ENCODE peak calls at places on chromosomes 13 and 19, in five cellular contexts. W is endothelial cell of umbilical vein, N is sigmoid colon, Q is suprapubic skin, I is neural progenitor cell. D is an unnamed sample. For H3K27me3, the result is how much of the 10 kb centered on the place peaks cover.

GRCh38 chr19:32859591-32859990 is 10.0 kb downstream of the SLC7A9 start:
- DNase-seq in W (no peak), N (no peak), Q (peak), I (no peak), D (no peak)

GRCh38 chr19:12796146-12797071 is 5.1 kb downstream of the JUNB start:
- DNase-seq in W (peak), N (peak), Q (no peak), I (peak), D (no peak)

GRCh38 chr13:29994911-29995601 is 144.6 kb upstream of the UBL3 start:
- DNase-seq in W (no peak), N (no peak), Q (no peak), I (no peak), D (no peak)

GRCh38 chr19:35896643-35897040 is 3.7 kb downstream of the NFKBID start:
- DNase-seq in W (no peak), N (no peak), Q (no peak), I (no peak), D (no peak)

GRCh38 chr19:10565028-10565566 is 713 bp downstream of the KRI1 start:
- DNase-seq in W (peak), N (peak), Q (no peak), I (peak), D (no peak)

GRCh38 chr13:61466280-61466679 is 50.6 kb upstream of the PCDH20 start:
- DNase-seq in W (no peak), N (no peak), Q (no peak), I (peak), D (no peak)

GRCh38 chr19:44718441-44719261 is 19.7 kb downstream of the CEACAM16 start:
- DNase-seq in W (peak), N (peak), Q (no peak), I (peak), D (no peak)

GRCh38 chr19:17719730-17720486 is 628 bp downstream of the MAP1S start:
- DNase-seq in W (no peak), N (no peak), Q (no peak), I (peak), D (no peak)

GRCh38 chr13:84399320-84400085 is 517.2 kb upstream of the SLITRK1 start:
- DNase-seq in W (no peak), N (no peak), Q (no peak), I (peak), D (no peak)

GRCh38 chr19:8831373-8831772 is 731 bp downstream of the ZNF558 start:
- DNase-seq in W (no peak), N (no peak), Q (no peak), I (peak), D (no peak)

GRCh38 chr13:48975101-48975925 is at the start of gene FNDC3A:
- DNase-seq in W (peak), N (peak), Q (peak), I (peak), D (no peak)

GRCh38 chr19:6481541-6482342 is at the start of gene DENND1C:
- DNase-seq in W (peak), N (no peak), Q (no peak), I (peak), D (peak)

GRCh38 chr19:15402411-15403150 is 16.2 kb downstream of the AKAP8L start:
- DNase-seq in W (no peak), N (peak), Q (no peak), I (no peak), D (no peak)

GRCh38 chr13:63425131-63425530 is 2009.5 kb upstream of the PCDH20 start:
- DNase-seq in W (no peak), N (no peak), Q (no peak), I (no peak), D (no peak)

GRCh38 chr13:55567721-55568625 is 1572.7 kb upstream of the PRR20A start:
- DNase-seq in W (no peak), N (no peak), Q (no peak), I (no peak), D (no peak)

GRCh38 chr13:59391696-59392095 is 772.0 kb downstream of the DIAPH3 start:
- DNase-seq in W (peak), N (no peak), Q (no peak), I (peak), D (no peak)

GRCh38 chr13:113598081-113598410 is 13.5 kb downstream of the TFDP1 start:
- DNase-seq in W (no peak), N (peak), Q (peak), I (no peak), D (no peak)

GRCh38 chr13:112256716-112257497 is 119.2 kb upstream of the SPACA7 start:
- DNase-seq in W (no peak), N (no peak), Q (no peak), I (no peak), D (no peak)

GRCh38 chr19:15423130-15423529 is 4.3 kb upstream of the AKAP8L start:
- DNase-seq in W (no peak), N (no peak), Q (no peak), I (no peak), D (no peak)

GRCh38 chr13:91406619-91407018 is 8.2 kb downstream of the GPC5 start:
- DNase-seq in W (peak), N (no peak), Q (no peak), I (peak), D (no peak)

GRCh38 chr13:101838305-101838835 is 385.9 kb downstream of the ITGBL1 start:
- DNase-seq in W (no peak), N (no peak), Q (no peak), I (no peak), D (no peak)

GRCh38 chr19:18117692-18118378 is 20.3 kb downstream of the MAST3 start:
- DNase-seq in W (peak), N (peak), Q (peak), I (peak), D (no peak)

GRCh38 chr13:20424959-20425358 is 100.7 kb downstream of the CRYL1 start:
- DNase-seq in W (no peak), N (no peak), Q (no peak), I (no peak), D (no peak)

GRCh38 chr19:18280247-18281081 is 958 bp downstream of the JUND start:
- DNase-seq in W (peak), N (peak), Q (peak), I (peak), D (peak)

GRCh38 chr13:113207890-113208423 is 512 bp downstream of the PCID2 start:
- DNase-seq in W (peak), N (no peak), Q (no peak), I (peak), D (no peak)

GRCh38 chr19:22545751-22546150 is 88.4 kb upstream of the ZNF492 start:
- DNase-seq in W (no peak), N (no peak), Q (no peak), I (peak), D (no peak)

GRCh38 chr19:10961073-10961762 is 388 bp downstream of the SMARCA4 start:
- DNase-seq in W (no peak), N (peak), Q (no peak), I (peak), D (no peak)

GRCh38 chr19:5947435-5947834 is 30.5 kb downstream of the RANBP3 start:
- DNase-seq in W (no peak), N (peak), Q (no peak), I (no peak), D (no peak)

GRCh38 chr19:57233207-57233606 is 2.4 kb downstream of the AURKC start:
- DNase-seq in W (no peak), N (no peak), Q (no peak), I (no peak), D (no peak)

GRCh38 chr19:57231686-57232085 is 863 bp downstream of the AURKC start:
- DNase-seq in W (no peak), N (no peak), Q (no peak), I (no peak), D (no peak)

DNA sequence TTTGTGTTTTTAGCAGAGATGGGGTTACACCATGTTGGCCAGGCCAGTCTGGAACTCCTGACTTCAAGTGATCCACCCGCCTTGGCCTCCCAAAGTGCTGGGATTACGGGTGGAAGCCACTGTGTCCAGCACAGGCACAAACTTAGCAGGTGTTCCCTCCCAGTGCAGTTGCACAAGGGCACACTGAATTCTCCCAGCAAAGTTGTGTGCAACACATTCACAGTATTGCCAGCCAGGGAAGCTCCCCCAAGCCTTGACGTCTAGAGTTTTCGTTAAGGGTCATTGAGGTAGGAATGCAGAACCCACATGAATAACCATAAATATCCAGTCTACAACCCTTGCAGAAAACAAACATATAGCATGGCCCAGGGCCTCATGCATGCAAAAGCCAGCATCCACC is 3.4 kb upstream of the AURKC start:
- DNase-seq in W (no peak), N (no peak), Q (no peak), I (no peak), D (no peak)
- H3K27ac ChIP-seq in W (no peak), N (no peak), Q (no peak), I (no peak), D (no peak)

DNA sequence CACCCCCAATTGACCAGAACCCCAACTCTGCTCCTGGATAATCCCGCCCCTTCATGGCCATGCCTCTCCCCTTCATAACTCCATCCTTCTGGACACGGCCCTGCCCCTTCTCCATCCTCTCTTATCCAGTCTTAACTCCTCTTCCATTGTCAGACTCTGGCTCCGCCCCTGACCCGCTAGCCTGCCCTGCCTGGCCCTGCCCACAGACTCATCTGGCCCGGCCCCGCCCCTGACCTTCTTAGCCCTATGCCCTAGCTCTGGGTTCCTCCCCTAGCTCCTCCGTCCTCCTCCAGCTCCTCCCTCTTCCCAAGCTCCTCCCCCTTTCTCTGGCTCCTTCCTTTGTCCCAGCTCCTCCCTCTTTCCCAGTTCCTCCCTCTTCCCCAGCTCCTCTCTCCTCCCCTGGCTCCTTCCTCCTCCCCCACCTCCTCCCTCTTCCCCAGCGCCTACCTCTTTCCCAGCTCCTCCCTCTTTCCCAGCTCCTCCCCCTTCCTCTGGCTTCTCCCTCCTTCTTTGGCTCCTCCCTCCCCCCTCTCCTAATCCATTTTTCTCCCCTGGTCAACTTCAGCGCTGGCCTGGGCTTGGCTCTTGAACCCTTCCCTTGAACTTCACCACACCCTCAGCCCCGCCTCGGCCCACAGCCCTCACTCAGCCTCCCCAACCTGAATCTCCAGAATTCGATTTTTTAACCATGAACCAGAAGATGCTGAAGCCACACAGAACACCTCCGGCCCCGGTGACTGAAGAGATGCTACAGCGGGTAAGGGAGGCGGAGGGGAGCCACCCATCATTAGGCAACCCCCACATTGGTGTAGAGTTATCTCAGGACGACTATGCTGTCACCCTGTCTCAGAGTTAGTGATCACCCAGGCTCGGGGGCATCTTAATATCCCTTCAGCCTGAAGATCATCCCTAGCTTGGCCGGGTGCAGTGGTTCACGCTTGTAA is 9.2 kb upstream of the ZNF358 start:
- DNase-seq in W (peak), N (peak), Q (no peak), I (peak), D (peak)
- H3K4me3 ChIP-seq in W (no peak), N (no peak), Q (no peak), I (no peak), D (no peak)

DNA sequence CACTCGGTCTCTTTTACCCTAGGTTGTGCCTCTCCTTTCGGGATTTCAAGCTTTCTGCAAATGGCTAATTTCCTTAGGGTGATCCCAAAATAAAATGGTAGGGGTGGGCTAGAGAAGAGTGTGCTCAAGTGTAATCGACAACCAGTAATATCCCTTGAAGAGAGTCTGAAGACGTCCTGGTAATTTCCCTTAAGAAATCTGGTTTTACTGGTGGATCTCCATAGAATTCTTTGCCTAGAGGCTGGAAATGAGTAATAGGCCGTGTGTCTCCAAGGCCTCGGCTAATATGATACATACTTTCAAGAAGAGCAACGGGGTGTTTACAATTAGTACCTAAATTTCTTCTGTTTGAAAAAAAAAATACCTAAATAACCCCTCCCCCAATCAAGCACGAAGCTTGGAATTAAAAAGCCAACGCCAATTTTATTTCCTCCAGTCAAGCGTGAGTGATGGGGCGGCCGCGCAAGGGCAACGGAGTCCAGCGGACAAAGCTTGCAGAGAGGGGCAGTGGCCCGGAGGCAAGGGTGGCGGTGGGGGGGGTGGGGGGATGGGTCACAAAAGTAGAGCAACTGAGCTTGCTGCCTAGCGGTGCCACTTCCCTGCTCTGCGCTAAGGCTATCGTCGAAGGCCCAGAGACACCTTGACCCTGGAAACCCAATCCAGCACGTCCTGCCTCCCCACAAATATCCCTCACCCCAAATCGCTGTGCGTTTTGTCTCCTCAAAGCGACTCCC is 7.8 kb downstream of the SOX21 start:
- DNase-seq in W (no peak), N (no peak), Q (no peak), I (peak), D (no peak)
- H3K27me3 ChIP-seq in W (half or more), N (half or more), Q (half or more), I (under half), D (under half)

DNA sequence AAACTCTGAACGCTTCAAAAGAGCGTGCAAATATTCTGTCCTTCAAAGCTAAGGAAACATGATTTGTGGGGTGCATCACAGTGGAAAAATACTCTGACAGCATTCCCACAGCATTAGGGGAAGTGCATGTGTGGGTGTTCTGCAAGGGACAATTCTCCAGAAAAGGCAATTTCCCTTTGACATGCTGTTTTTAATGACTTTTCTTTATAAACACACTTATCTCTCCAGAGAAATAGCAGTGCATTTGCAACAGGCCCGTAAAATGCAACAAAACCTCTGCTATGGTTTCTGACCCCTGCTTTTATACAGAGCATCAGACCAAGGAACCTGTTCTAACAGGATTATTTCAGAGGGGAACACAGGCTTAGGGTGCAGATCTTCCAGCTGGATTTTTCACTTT is 42.6 kb downstream of the KL start:
- DNase-seq in W (no peak), N (no peak), Q (no peak), I (no peak), D (no peak)
- H3K27ac ChIP-seq in W (no peak), N (no peak), Q (no peak), I (no peak), D (no peak)

GRCh38 chr13:109144693-109145437 is 515.5 kb downstream of the MYO16 start:
- DNase-seq in W (no peak), N (no peak), Q (no peak), I (no peak), D (no peak)
- H3K4me3 ChIP-seq in W (no peak), N (no peak), Q (no peak), I (no peak), D (no peak)

GRCh38 chr19:41999878-42000208 is 5.8 kb upstream of the ATP1A3 start:
- DNase-seq in W (no peak), N (no peak), Q (no peak), I (no peak), D (no peak)
- H3K27me3 ChIP-seq in W (under half), N (under half), Q (half or more), I (half or more), D (under half)

GRCh38 chr19:55175117-55175867 is 4.8 kb downstream of the SYT5 start:
- DNase-seq in W (no peak), N (no peak), Q (no peak), I (no peak), D (no peak)

GRCh38 chr19:55176116-55176515 is 4.0 kb downstream of the SYT5 start:
- DNase-seq in W (no peak), N (no peak), Q (no peak), I (no peak), D (no peak)

GRCh38 chr19:55181740-55182139 is 1.7 kb upstream of the SYT5 start:
- DNase-seq in W (no peak), N (no peak), Q (no peak), I (no peak), D (no peak)

GRCh38 chr19:55178781-55179569 is 1.1 kb downstream of the SYT5 start:
- DNase-seq in W (peak), N (no peak), Q (peak), I (peak), D (no peak)

GRCh38 chr19:55179570-55180484 is at the start of gene SYT5:
- DNase-seq in W (no peak), N (no peak), Q (no peak), I (peak), D (no peak)
- H3K27ac ChIP-seq in W (no peak), N (no peak), Q (no peak), I (no peak), D (no peak)

D was measured in esophagus squamous epithelium.